ENCODE peak calls at places on chromosomes 6 and 20, in nine cellular contexts. S is tibial nerve, A is GM13977, F is Calu3, B is GM13976, P is choroid plexus epithelial cell, Y is fibroblast of the aortic adventitia, N is upper lobe of left lung, H is heart left ventricle. T is an unnamed sample.

GRCh38 chr6:155021680-155022079 is 26.6 kb downstream of the TIAM2 start:
- DNase-seq in S (no peak), A (no peak), F (no peak), B (no peak), P (no peak), Y (no peak), N (no peak), H (no peak), T (no peak)

GRCh38 chr6:54697423-54697822 is 149.1 kb upstream of the FAM83B start:
- DNase-seq in S (no peak), A (no peak), F (peak), B (no peak), P (peak), Y (peak), N (no peak), H (no peak), T (no peak)

GRCh38 chr6:41748102-41748477 is 893 bp upstream of the PGC start:
- DNase-seq in S (no peak), A (no peak), F (no peak), B (no peak), P (no peak), Y (no peak), N (peak), H (no peak), T (no peak)

GRCh38 chr6:28377879-28378278 is 21.7 kb downstream of the ZSCAN12 start:
- DNase-seq in S (no peak), A (no peak), F (no peak), B (no peak), P (no peak), Y (no peak), N (no peak), H (no peak), T (no peak)

GRCh38 chr6:56595490-56596122 is 47.1 kb downstream of the DST start:
- DNase-seq in S (peak), A (peak), F (peak), B (peak), P (peak), Y (peak), N (peak), H (no peak), T (no peak)

GRCh38 chr20:49405062-49405683 is 77.3 kb downstream of the KCNB1 start:
- DNase-seq in S (no peak), A (no peak), F (no peak), B (no peak), P (no peak), Y (no peak), N (no peak), H (no peak), T (no peak)

GRCh38 chr20:17933711-17934110 is 34.9 kb downstream of the SNX5 start:
- DNase-seq in S (no peak), A (no peak), F (no peak), B (no peak), P (no peak), Y (no peak), N (no peak), H (no peak), T (no peak)

GRCh38 chr20:38303908-38304379 is at the start of gene BPI:
- DNase-seq in S (peak), A (no peak), F (no peak), B (peak), P (peak), Y (no peak), N (peak), H (no peak), T (no peak)

GRCh38 chr20:51678041-51678697 is 90.0 kb downstream of the ATP9A start:
- DNase-seq in S (no peak), A (no peak), F (no peak), B (no peak), P (peak), Y (no peak), N (no peak), H (no peak), T (no peak)

GRCh38 chr6:8830794-8831193 is 395.4 kb upstream of the SLC35B3 start:
- DNase-seq in S (no peak), A (no peak), F (no peak), B (no peak), P (no peak), Y (no peak), N (no peak), H (no peak), T (no peak)

GRCh38 chr20:2210646-2211556 is 84.9 kb upstream of the TGM3 start:
- DNase-seq in S (peak), A (no peak), F (no peak), B (no peak), P (peak), Y (peak), N (peak), H (peak), T (no peak)
- TF ChIP-seq CTCF in S (peak), A (no peak), F (no peak), B (no peak), P (no peak), Y (peak), N (no peak), H (no peak), T (no peak)

GRCh38 chr20:22729180-22729579 is 144.8 kb upstream of the FOXA2 start:
- DNase-seq in S (no peak), A (no peak), F (peak), B (no peak), P (no peak), Y (no peak), N (no peak), H (no peak), T (no peak)
- TF ChIP-seq CTCF in S (no peak), A (no peak), F (no peak), B (no peak), P (no peak), Y (no peak), N (no peak), H (no peak), T (no peak)

GRCh38 chr6:46491789-46492547 is 719 bp upstream of the RCAN2 start:
- DNase-seq in S (peak), A (peak), F (peak), B (peak), P (peak), Y (peak), N (peak), H (peak), T (no peak)
- TF ChIP-seq CTCF in S (peak), A (peak), F (peak), B (peak), P (peak), Y (peak), N (peak), H (peak), T (no peak)

GRCh38 chr6:36378243-36378920 is 9.1 kb downstream of the ETV7 start:
- DNase-seq in S (no peak), A (peak), F (no peak), B (peak), P (no peak), Y (no peak), N (no peak), H (no peak), T (no peak)
- TF ChIP-seq CTCF in S (no peak), A (no peak), F (no peak), B (no peak), P (no peak), Y (no peak), N (no peak), H (no peak), T (no peak)